ENCODE peak calls at places on chromosomes 3 and 15, in ten cellular contexts. G is activated CD4-positive, alpha-beta T cell treated with anti-CD3 and anti-CD28 coated beads, Interleukin-2, amount 50 U/mL, for 24 hours; F is OCI-LY7; P is EH; Y is DMS53; M is GM04504; J is HCEC 1CT; I is HFFc6; W is stimulated activated naive CD4-positive, alpha-beta T cell; U is GM03348. O is an unnamed sample.

GRCh38 chr3:158103131-158103955 is 2.9 kb downstream of the SHOX2 start:
- DNase-seq in M (no peak), P (peak), J (no peak), G (no peak), Y (no peak), U (peak), F (no peak), W (no peak), I (no peak), O (peak)

GRCh38 chr15:31153531-31153930 is 52.0 kb upstream of the TRPM1 start:
- DNase-seq in M (no peak), G (no peak), P (no peak), W (no peak), F (no peak), I (no peak), J (no peak), Y (no peak), U (no peak), O (no peak)

GRCh38 chr15:51647128-51647562 is 24.6 kb upstream of the DMXL2 start:
- DNase-seq in M (peak), P (peak), F (peak), J (peak), W (no peak), U (peak), Y (no peak), I (peak), G (no peak), O (peak)

GRCh38 chr3:59212128-59212764 is 162.4 kb upstream of the CFAP20DC start:
- DNase-seq in F (peak), I (peak), G (peak), W (no peak), J (peak), Y (peak), P (peak), M (peak), U (peak), O (peak)

GRCh38 chr15:99486371-99487336 is 79.1 kb upstream of the MEF2A start:
- DNase-seq in J (peak), P (peak), G (no peak), W (no peak), Y (peak), F (no peak), I (peak), U (peak), M (peak), O (peak)

GRCh38 chr3:134360046-134360445 is 14.2 kb downstream of the AMOTL2 start:
- DNase-seq in J (no peak), W (no peak), P (peak), M (peak), I (peak), Y (no peak), F (no peak), U (no peak), G (no peak), O (no peak)

GRCh38 chr3:70000563-70001081 is 1.1 kb downstream of the SAMMSON start:
- DNase-seq in M (no peak), W (no peak), P (no peak), J (no peak), F (no peak), G (no peak), Y (peak), I (no peak), U (no peak), O (no peak)

GRCh38 chr3:10816863-10817253 is 830 bp downstream of the SLC6A11 start:
- DNase-seq in P (no peak), I (no peak), M (no peak), W (no peak), G (no peak), Y (no peak), U (no peak), F (no peak), J (no peak), O (no peak)

GRCh38 chr15:73899197-73900128 is 26.1 kb downstream of the TBC1D21 start:
- DNase-seq in P (peak), J (no peak), U (peak), I (no peak), G (no peak), M (no peak), F (no peak), Y (no peak), W (no peak), O (no peak)